ENCODE peak calls at places on chromosomes 1 and 21, in four cellular contexts. N is K562, Q is HL-60, W is GM12878. B is an unnamed sample.

GRCh38 chr1:51341876-51342496 is 11.6 kb upstream of the TTC39A start:
- DNase-seq in W (peak; percentile 11), N (peak; percentile 61), Q (no peak), B (peak; percentile 60)

GRCh38 chr1:83706354-83706938 is 292.5 kb downstream of the TTLL7 start:
- DNase-seq in N (no peak), W (no peak), Q (no peak), B (no peak)

GRCh38 chr1:20474333-20474975 is 11.6 kb downstream of the CAMK2N1 start:
- DNase-seq in N (no peak), W (no peak), Q (no peak), B (no peak)

GRCh38 chr1:202233824-202234223 is 40.2 kb downstream of the LGR6 start:
- DNase-seq in W (no peak), Q (no peak), N (no peak), B (no peak)

GRCh38 chr1:42971848-42972291 is 13.2 kb upstream of the SLC2A1 start:
- DNase-seq in N (no peak), W (no peak), Q (no peak), B (no peak)

GRCh38 chr1:183194527-183195145 is 8.6 kb downstream of the LAMC2 start:
- DNase-seq in Q (no peak), W (peak; percentile 71), N (no peak), B (peak; percentile 38)

GRCh38 chr1:15207031-15207828 is 39.8 kb upstream of the FHAD1 start:
- DNase-seq in W (no peak), N (no peak), Q (no peak), B (no peak)

GRCh38 chr1:89927037-89927436 is 67.9 kb upstream of the ZNF326 start:
- DNase-seq in W (no peak), N (no peak), Q (no peak), B (no peak)

GRCh38 chr1:167602840-167603239 is 27.2 kb upstream of the RCSD1 start:
- DNase-seq in W (no peak), Q (no peak), N (no peak), B (no peak)

GRCh38 chr1:10045480-10046355 is 13.0 kb downstream of the UBE4B start:
- DNase-seq in Q (no peak), W (no peak), N (peak; percentile 72), B (no peak)

GRCh38 chr1:81509619-81510018 is 291.1 kb upstream of the ADGRL2 start:
- DNase-seq in N (no peak), Q (no peak), W (no peak), B (no peak)

GRCh38 chr1:174734270-174734669 is 265.5 kb upstream of the CACYBP start:
- DNase-seq in Q (no peak), W (no peak), N (no peak), B (no peak)

GRCh38 chr21:32414579-32415358 is 2.3 kb downstream of the EVA1C start:
- DNase-seq in N (peak; percentile 22), W (no peak), Q (no peak), B (no peak)

GRCh38 chr1:6991271-6991670 is 206.0 kb downstream of the CAMTA1 start:
- DNase-seq in N (no peak), W (no peak), Q (no peak), B (no peak)

GRCh38 chr1:234572966-234573365 is 37.0 kb downstream of the IRF2BP2 start:
- DNase-seq in N (no peak), W (no peak), Q (no peak), B (no peak)

GRCh38 chr1:245234217-245235120 is 79.7 kb downstream of the KIF26B start:
- DNase-seq in Q (no peak), N (no peak), W (no peak), B (no peak)

GRCh38 chr1:245232936-245233335 is 78.2 kb downstream of the KIF26B start:
- DNase-seq in W (no peak), Q (no peak), N (no peak), B (no peak)

GRCh38 chr1:245240648-245241165 is 85.9 kb downstream of the KIF26B start:
- DNase-seq in Q (no peak), N (no peak), W (no peak), B (no peak)

GRCh38 chr1:245235156-245235555 is 80.4 kb downstream of the KIF26B start:
- DNase-seq in N (no peak), Q (no peak), W (no peak), B (no peak)
- TF ChIP-seq SPI1 in N (no peak), Q (no peak), W (no peak), B (no peak)

DNA sequence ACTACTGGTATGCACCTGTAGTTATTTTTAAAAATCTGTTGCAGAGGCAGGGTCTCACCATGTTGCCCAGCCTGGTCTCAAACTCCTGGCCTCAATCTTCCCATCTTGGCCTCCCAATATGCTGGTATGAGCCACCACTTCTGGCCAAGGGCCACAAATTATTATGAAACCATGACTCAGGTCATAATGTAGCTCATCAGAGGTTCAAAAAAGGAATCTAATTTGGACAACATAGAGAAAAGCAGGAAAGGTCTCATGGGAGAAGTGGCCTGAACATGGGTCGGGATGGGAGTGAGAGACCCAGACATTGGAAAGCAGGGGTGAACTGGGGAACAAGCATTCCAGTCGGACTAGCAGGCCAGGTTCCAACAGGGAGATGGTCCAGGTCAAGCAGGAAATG is 45.2 kb upstream of the C1orf198 start:
- DNase-seq in W (no peak), N (no peak), Q (no peak), B (no peak)
- TF ChIP-seq SPI1 in W (no peak), N (no peak), Q (no peak), B (no peak)

DNA sequence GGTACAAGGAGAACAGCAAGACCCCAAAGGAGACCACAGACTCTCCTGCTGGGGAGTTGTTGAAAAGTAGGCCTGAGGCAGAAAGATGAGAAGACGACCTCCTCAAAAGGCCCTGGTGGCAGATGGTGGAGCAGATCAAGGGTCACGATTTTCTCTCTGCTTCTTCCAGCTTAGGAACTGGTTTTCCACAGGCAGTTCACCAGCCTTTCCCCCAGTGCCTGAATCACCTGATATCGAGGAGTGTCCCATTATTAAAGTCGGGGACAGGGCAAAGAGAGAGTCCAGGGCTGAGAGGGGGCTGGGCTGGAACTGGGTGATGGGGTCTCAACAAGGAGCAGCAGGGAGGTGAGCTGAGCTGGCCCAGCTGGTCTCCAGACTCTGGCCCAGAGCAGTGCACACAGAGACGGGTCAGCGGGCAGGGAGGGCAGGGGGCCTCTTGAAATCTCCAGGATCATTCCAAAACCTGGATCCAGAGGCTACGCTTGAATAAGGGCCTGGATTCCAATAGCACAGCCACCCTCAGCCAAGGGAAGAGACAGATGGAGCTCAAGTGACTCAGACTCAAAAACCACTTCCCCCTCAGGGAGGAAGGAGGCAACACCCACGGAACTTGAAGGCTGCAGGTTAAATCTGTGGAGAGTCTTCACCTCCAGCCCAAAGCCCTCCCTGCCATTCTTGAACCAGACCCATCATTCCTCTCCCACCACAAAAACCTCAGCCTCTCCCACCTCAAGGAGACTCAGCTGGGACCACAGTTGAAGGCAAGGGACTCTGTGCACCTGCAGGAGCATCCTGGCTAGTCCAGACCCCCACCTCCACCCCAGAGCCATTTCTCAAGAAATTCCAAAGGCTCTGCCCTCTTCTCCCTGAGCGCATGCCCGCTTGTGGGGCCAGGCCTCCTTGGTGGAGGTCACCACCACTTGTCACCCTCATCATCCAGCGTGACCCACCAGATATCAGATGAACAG is at the start of gene S100A5:
- DNase-seq in N (peak; percentile 58), Q (peak; percentile 81), W (no peak), B (no peak)
- TF ChIP-seq SPI1 in N (peak; percentile 89), Q (peak; percentile 95), W (peak; percentile 73), B (peak; percentile 83)

DNA sequence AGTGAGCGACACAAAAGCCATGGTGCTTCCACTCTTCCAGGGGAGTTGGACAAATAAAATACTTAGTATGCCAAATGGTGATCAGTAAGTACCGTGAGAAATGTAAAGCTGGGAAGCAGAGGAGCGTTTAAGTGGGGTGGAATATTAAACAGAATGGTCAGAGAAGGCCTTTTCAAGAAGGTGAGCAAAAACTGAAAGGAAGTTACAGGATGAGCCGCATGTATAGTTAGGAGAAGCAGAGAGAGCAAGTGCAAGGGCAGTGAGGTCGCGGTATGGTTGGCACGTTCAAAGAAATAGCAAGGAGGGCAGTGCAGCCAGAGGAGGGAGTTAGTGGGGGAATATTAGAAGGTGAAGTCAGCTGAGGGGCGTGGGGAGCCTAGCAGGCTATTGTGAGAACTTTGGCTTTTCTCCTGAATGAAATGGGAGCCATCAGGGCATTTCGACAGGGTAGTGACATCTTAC is 748 bp upstream of the ATP6V0B start:
- DNase-seq in W (no peak), Q (no peak), N (no peak), B (no peak)
- TF ChIP-seq SPI1 in W (no peak), Q (no peak), N (no peak), B (no peak)

DNA sequence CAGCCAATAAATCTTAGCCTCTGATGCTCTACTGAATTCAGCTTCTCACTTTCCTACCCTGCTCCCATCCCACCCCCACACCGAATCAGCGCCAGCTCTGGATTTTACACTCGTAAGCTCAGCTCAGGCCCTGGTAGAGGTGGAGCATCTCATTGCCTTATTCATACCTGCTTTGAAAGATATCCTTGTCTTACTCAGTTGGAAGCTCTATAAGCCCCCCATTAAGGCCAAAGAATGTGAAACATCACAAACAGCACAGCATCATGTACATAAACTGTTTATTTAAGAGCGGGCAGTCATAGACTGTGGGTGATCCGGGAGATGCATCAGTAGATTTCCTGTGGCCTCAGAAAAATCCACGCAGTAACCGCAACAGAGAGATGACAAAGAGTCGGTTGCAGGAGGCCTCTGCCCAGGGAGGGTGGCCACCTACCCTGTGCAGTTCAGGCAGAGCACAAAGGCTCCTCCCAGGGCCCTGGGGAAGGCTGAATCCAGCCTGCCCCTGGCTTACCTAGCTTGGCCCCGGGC is 36.4 kb upstream of the ETS2 start:
- DNase-seq in W (no peak), Q (no peak), N (no peak), B (no peak)
- TF ChIP-seq SPI1 in W (no peak), Q (no peak), N (no peak), B (no peak)

GRCh38 chr1:17071794-17072193 is 18.0 kb upstream of the SDHB start:
- DNase-seq in Q (no peak), W (no peak), N (no peak), B (no peak)

GRCh38 chr1:17069452-17070162 is 15.8 kb upstream of the SDHB start:
- DNase-seq in Q (no peak), N (no peak), W (no peak), B (no peak)

GRCh38 chr1:17068789-17069188 is 15.0 kb upstream of the SDHB start:
- DNase-seq in N (no peak), W (no peak), Q (no peak), B (no peak)

GRCh38 chr1:17067465-17068245 is 13.8 kb upstream of the SDHB start:
- DNase-seq in Q (no peak), N (no peak), W (no peak), B (no peak)

GRCh38 chr1:17070163-17070525 is 16.3 kb upstream of the SDHB start:
- DNase-seq in W (no peak), N (no peak), Q (no peak), B (no peak)
- TF ChIP-seq SPI1 in W (no peak), N (no peak), Q (no peak), B (no peak)

GRCh38 chr1:101109791-101110190 is 84.2 kb upstream of the DPH5 start:
- DNase-seq in N (no peak), W (no peak), Q (no peak), B (no peak)

GRCh38 chr1:101102757-101103156 is 77.2 kb upstream of the DPH5 start:
- DNase-seq in Q (no peak), N (no peak), W (no peak), B (no peak)

GRCh38 chr1:101108123-101108522 is 82.5 kb upstream of the DPH5 start:
- DNase-seq in W (no peak), N (no peak), Q (no peak), B (no peak)

GRCh38 chr1:101107496-101108115 is 82.0 kb upstream of the DPH5 start:
- DNase-seq in Q (no peak), N (no peak), W (no peak), B (no peak)

GRCh38 chr1:101105877-101106276 is 80.3 kb upstream of the DPH5 start:
- DNase-seq in N (no peak), Q (no peak), W (no peak), B (no peak)
- TF ChIP-seq SPI1 in N (no peak), Q (no peak), W (no peak), B (no peak)